ENCODE peak calls at places on chromosomes 13 and 19, in eight cellular contexts. M is M059J; Z is HT1080; Q is HS-27A; Y is CD4-positive, CD25-positive, alpha-beta regulatory T cell; A is activated CD4-positive, alpha-beta T cell treated with anti-CD3 and anti-CD28 coated beads, Interleukin-2, amount 50 U/mL, for 1 hour; B is activated naive CD4-positive, alpha-beta T cell; P is body of pancreas. U is an unnamed sample.

GRCh38 chr13:35255241-35255640 is 221.2 kb downstream of the MAB21L1 start:
- DNase-seq in M (no peak), A (no peak), B (no peak), Y (no peak), Z (no peak), Q (no peak), P (no peak), U (no peak)

GRCh38 chr13:96089749-96090239 is at the start of gene HS6ST3:
- DNase-seq in P (peak), A (no peak), Y (no peak), Z (peak), M (peak), Q (no peak), B (no peak), U (peak)

GRCh38 chr13:101127741-101128353 is 288.5 kb downstream of the NALCN start:
- DNase-seq in B (no peak), A (no peak), M (peak), Q (no peak), Y (peak), P (peak), Z (peak), U (peak)

GRCh38 chr19:5424192-5424973 is 30.8 kb upstream of the ZNRF4 start:
- DNase-seq in A (no peak), Y (no peak), Q (no peak), P (no peak), M (no peak), B (no peak), Z (no peak), U (no peak)

GRCh38 chr13:40269086-40269485 is 397.4 kb downstream of the FOXO1 start:
- DNase-seq in Y (no peak), B (no peak), M (no peak), A (no peak), Z (no peak), P (peak), Q (no peak), U (no peak)

GRCh38 chr13:113452942-113453901 is at the start of gene ADPRHL1:
- DNase-seq in Q (no peak), P (no peak), M (no peak), A (no peak), B (no peak), Z (no peak), Y (no peak), U (no peak)

GRCh38 chr13:111511805-111512504 is 191.5 kb downstream of the TEX29 start:
- DNase-seq in Q (no peak), Y (no peak), B (no peak), A (no peak), Z (no peak), M (no peak), P (no peak), U (no peak)

GRCh38 chr13:90926459-90926858 is 421.0 kb upstream of the MIR17HG start:
- DNase-seq in B (no peak), Q (no peak), Y (no peak), P (no peak), Z (no peak), A (no peak), M (no peak), U (no peak)

GRCh38 chr13:47226516-47226915 is 329.7 kb upstream of the HTR2A start:
- DNase-seq in Z (peak), B (no peak), P (no peak), A (no peak), Y (no peak), M (peak), Q (no peak), U (no peak)

GRCh38 chr19:5572556-5573286 is 5.0 kb upstream of the TINCR start:
- DNase-seq in Y (no peak), Z (no peak), B (no peak), P (no peak), Q (no peak), A (no peak), M (no peak), U (no peak)

GRCh38 chr19:2181618-2181997 is 17.9 kb downstream of the DOT1L start:
- DNase-seq in Y (no peak), M (no peak), B (no peak), Z (no peak), P (no peak), Q (no peak), A (no peak), U (no peak)

GRCh38 chr19:10021863-10022262 is 8.6 kb downstream of the RDH8 start:
- DNase-seq in B (no peak), M (no peak), A (no peak), Q (no peak), P (no peak), Y (no peak), Z (no peak), U (no peak)

GRCh38 chr19:11435833-11436313 is 438 bp downstream of the PRKCSH start:
- DNase-seq in M (peak), P (no peak), A (no peak), Q (no peak), Z (no peak), B (no peak), Y (no peak), U (no peak)

GRCh38 chr13:106507560-106508274 is 27.7 kb downstream of the EFNB2 start:
- DNase-seq in A (no peak), P (no peak), Z (peak), Y (peak), B (no peak), M (peak), Q (no peak), U (no peak)

GRCh38 chr13:47903836-47904235 is 97.2 kb downstream of the SUCLA2 start:
- DNase-seq in Y (peak), B (no peak), Z (peak), M (peak), A (no peak), P (no peak), Q (no peak), U (no peak)